ENCODE peak calls at places on chromosomes 16 and 17, in six cellular contexts. T, P, C, W, U and J are unnamed samples.

GRCh38 chr17:79798296-79799173 is 1.7 kb upstream of the CBX8 start:
- DNase-seq in T (no peak), P (no peak), C (no peak), W (no peak), U (no peak), J (no peak)

GRCh38 chr17:73203788-73204479 is 11.1 kb downstream of the COG1 start:
- DNase-seq in T (no peak), P (no peak), C (no peak), W (no peak), U (no peak), J (no peak)

GRCh38 chr17:1629647-1630310 is 1.1 kb upstream of the SLC43A2 start:
- DNase-seq in T (peak), P (peak), C (peak), W (no peak), U (no peak), J (no peak)

GRCh38 chr16:88569985-88570690 is at the start of gene ZC3H18:
- DNase-seq in T (peak), P (peak), C (peak), W (peak), U (peak), J (peak)

GRCh38 chr17:29796652-29797051 is 133.4 kb downstream of the SSH2 start:
- DNase-seq in T (no peak), P (no peak), C (no peak), W (no peak), U (no peak), J (no peak)

GRCh38 chr16:23857256-23857891 is 21.6 kb downstream of the PRKCB start:
- DNase-seq in T (no peak), P (no peak), C (no peak), W (peak), U (no peak), J (no peak)

GRCh38 chr17:34045990-34046389 is 209.1 kb upstream of the CCL2 start:
- DNase-seq in T (no peak), P (no peak), C (no peak), W (no peak), U (no peak), J (no peak)

GRCh38 chr16:20763461-20764232 is at the start of gene ACSM3:
- DNase-seq in T (peak), P (no peak), C (peak), W (peak), U (no peak), J (peak)

GRCh38 chr17:34242553-34242952 is 12.5 kb upstream of the CCL2 start:
- DNase-seq in T (no peak), P (no peak), C (no peak), W (no peak), U (no peak), J (no peak)

GRCh38 chr17:36870618-36871002 is 66.7 kb upstream of the LHX1 start:
- DNase-seq in T (no peak), P (no peak), C (no peak), W (no peak), U (no peak), J (no peak)

GRCh38 chr16:57628008-57628781 is at the start of gene ADGRG1:
- DNase-seq in T (peak), P (peak), C (peak), W (peak), U (peak), J (peak)

GRCh38 chr17:57909548-57909947 is 45.7 kb downstream of the CUEDC1 start:
- DNase-seq in T (no peak), P (no peak), C (no peak), W (no peak), U (no peak), J (no peak)

GRCh38 chr17:56756536-56756935 is 77.2 kb downstream of the C17orf67 start:
- DNase-seq in T (no peak), P (no peak), C (no peak), W (no peak), U (peak), J (peak)

GRCh38 chr17:20920813-20921199 is 122.0 kb downstream of the USP22 start:
- DNase-seq in T (no peak), P (no peak), C (no peak), W (no peak), U (no peak), J (no peak)

GRCh38 chr17:58320163-58320558 is 8.4 kb downstream of the TSPOAP1 start:
- DNase-seq in T (no peak), P (peak), C (no peak), W (no peak), U (no peak), J (no peak)

GRCh38 chr16:84396537-84397008 is 28.2 kb downstream of the ATP2C2 start:
- DNase-seq in T (no peak), P (peak), C (peak), W (no peak), U (no peak), J (no peak)
- TF ChIP-seq CTCF in T (no peak), P (no peak), C (no peak), W (no peak), U (no peak), J (no peak)

GRCh38 chr16:30934827-30935557 is 11.6 kb downstream of the FBXL19 start:
- DNase-seq in T (peak), P (peak), C (no peak), W (no peak), U (no peak), J (no peak)
- TF ChIP-seq CTCF in T (peak), P (peak), C (peak), W (peak), U (peak), J (peak)

GRCh38 chr17:81368623-81369022 is 26.6 kb upstream of the BAHCC1 start:
- DNase-seq in T (no peak), P (no peak), C (no peak), W (no peak), U (no peak), J (no peak)

GRCh38 chr17:81373536-81374160 is 21.6 kb upstream of the BAHCC1 start:
- DNase-seq in T (no peak), P (no peak), C (no peak), W (no peak), U (no peak), J (no peak)

GRCh38 chr17:81374890-81375289 is 20.4 kb upstream of the BAHCC1 start:
- DNase-seq in T (no peak), P (no peak), C (no peak), W (no peak), U (no peak), J (no peak)

GRCh38 chr17:81370304-81370703 is 25.0 kb upstream of the BAHCC1 start:
- DNase-seq in T (no peak), P (no peak), C (no peak), W (no peak), U (no peak), J (no peak)

GRCh38 chr17:81371910-81372760 is 23.1 kb upstream of the BAHCC1 start:
- DNase-seq in T (peak), P (peak), C (no peak), W (no peak), U (no peak), J (no peak)
- TF ChIP-seq CTCF in T (no peak), P (peak), C (no peak), W (peak), U (peak), J (peak)

GRCh38 chr17:62615503-62615902 is 12.0 kb upstream of the MRC2 start:
- DNase-seq in T (no peak), P (no peak), C (no peak), W (no peak), U (no peak), J (no peak)
- TF ChIP-seq CTCF in T (no peak), P (no peak), C (no peak), W (no peak), U (no peak), J (no peak)

DNA sequence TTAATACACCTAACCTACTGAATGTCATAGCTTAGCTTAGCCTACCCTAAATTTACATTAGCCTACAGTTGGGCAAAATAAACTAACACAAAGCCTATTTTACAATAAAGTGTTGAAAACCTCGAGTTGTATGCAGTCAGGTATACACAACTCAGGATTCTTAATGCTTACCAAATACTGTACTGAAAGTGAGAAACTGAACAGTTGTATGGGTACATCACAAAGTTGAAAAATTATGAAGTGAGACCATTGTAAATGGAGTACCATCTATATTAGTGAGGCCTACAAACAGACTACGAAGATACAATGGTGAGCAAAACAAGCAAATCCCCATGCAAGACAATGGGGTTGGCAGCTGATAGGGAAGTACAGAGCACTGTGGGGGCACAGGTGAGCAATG is 79.7 kb downstream of the VAT1L start:
- DNase-seq in T (no peak), P (no peak), C (no peak), W (no peak), U (no peak), J (no peak)
- TF ChIP-seq CTCF in T (no peak), P (no peak), C (no peak), W (no peak), U (no peak), J (no peak)

GRCh38 chr16:10610499-10611184 is 30.2 kb upstream of the EMP2 start:
- DNase-seq in T (no peak), P (no peak), C (no peak), W (no peak), U (no peak), J (no peak)

GRCh38 chr16:10609410-10609774 is 29.0 kb upstream of the EMP2 start:
- DNase-seq in T (no peak), P (no peak), C (no peak), W (no peak), U (peak), J (no peak)

GRCh38 chr16:10607157-10607556 is 26.8 kb upstream of the EMP2 start:
- DNase-seq in T (no peak), P (no peak), C (no peak), W (no peak), U (no peak), J (no peak)

GRCh38 chr16:10606607-10607006 is 26.2 kb upstream of the EMP2 start:
- DNase-seq in T (no peak), P (no peak), C (no peak), W (no peak), U (no peak), J (no peak)

GRCh38 chr16:10608687-10609409 is 28.4 kb upstream of the EMP2 start:
- DNase-seq in T (no peak), P (no peak), C (no peak), W (no peak), U (no peak), J (no peak)
- TF ChIP-seq CTCF in T (no peak), P (no peak), C (no peak), W (no peak), U (no peak), J (no peak)